ENCODE peak calls at places on chromosomes 7 and 10, in four cellular contexts. Z, S, W and G are unnamed samples.

GRCh38 chr10:132543916-132544743 is 6.5 kb downstream of the INPP5A start:
- DNase-seq in S (no peak), Z (no peak), W (no peak), G (no peak)

GRCh38 chr7:89001306-89001705 is 205.8 kb upstream of the TEX47 start:
- DNase-seq in S (no peak), Z (no peak), W (no peak), G (no peak)

GRCh38 chr10:99279626-99280111 is 44.0 kb upstream of the HPSE2 start:
- DNase-seq in Z (no peak), W (no peak), S (no peak), G (no peak)

GRCh38 chr10:133067152-133068090 is 20.3 kb upstream of the ADGRA1 start:
- DNase-seq in S (no peak), Z (no peak), W (no peak), G (no peak)

GRCh38 chr7:115218076-115218475 is 296.2 kb downstream of the MDFIC start:
- DNase-seq in Z (no peak), S (no peak), W (no peak), G (no peak)

GRCh38 chr7:141889323-141889722 is 26.9 kb upstream of the OR9A4 start:
- DNase-seq in W (no peak), S (no peak), Z (no peak), G (no peak)

GRCh38 chr10:57624856-57625592 is 642.7 kb downstream of the IPMK start:
- DNase-seq in S (no peak), Z (no peak), W (no peak), G (no peak)

GRCh38 chr10:123847686-123848432 is 43.7 kb downstream of the CPXM2 start:
- DNase-seq in S (no peak), Z (no peak), W (no peak), G (no peak)

GRCh38 chr10:114142018-114142417 is 32.0 kb downstream of the CCDC186 start:
- DNase-seq in W (no peak), Z (no peak), S (no peak), G (no peak)

GRCh38 chr7:2869981-2870380 is 25.9 kb upstream of the GNA12 start:
- DNase-seq in S (no peak), Z (no peak), W (no peak), G (no peak)
- H3K4me3 ChIP-seq in S (no peak overlapping the region), Z (no peak overlapping the region), W (no peak overlapping the region), G (peak overlapping the region; percentile 70)

DNA sequence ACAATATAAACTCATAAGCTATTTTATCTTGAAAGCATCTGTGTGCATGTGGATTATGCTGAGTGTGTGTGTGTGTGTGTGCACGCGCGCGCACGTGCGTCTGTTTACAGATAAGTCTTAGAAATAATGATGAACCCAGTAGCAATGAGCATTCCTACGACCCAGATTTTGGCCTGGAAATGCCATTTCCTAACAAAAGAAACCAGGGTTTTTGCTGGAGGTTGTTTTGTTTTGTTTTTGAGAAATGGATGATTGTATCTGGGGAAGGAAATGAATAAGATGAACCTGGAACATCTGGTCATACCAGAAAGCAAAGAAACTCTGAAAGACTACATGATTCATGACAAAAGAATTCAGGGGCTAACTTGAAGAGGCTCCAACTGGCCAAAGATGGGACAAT is 22.1 kb upstream of the LMOD2 start:
- DNase-seq in W (no peak), Z (peak; percentile 81), S (no peak), G (no peak)
- H3K4me3 ChIP-seq in W (no peak overlapping the region), Z (no peak overlapping the region), S (no peak overlapping the region), G (no peak overlapping the region)

GRCh38 chr10:93066544-93066913 is 5.9 kb downstream of the CYP26C1 start:
- DNase-seq in S (no peak), W (no peak), Z (no peak), G (no peak)

GRCh38 chr10:93068411-93069244 is 5.1 kb upstream of the CYP26A1 start:
- DNase-seq in W (no peak), Z (peak; percentile 50), S (no peak), G (no peak)

GRCh38 chr10:93065675-93066543 is 5.3 kb downstream of the CYP26C1 start:
- DNase-seq in W (no peak), S (no peak), Z (no peak), G (no peak)

GRCh38 chr10:93069245-93069561 is 4.5 kb upstream of the CYP26A1 start:
- DNase-seq in W (no peak), S (no peak), Z (no peak), G (no peak)

GRCh38 chr10:93067443-93068365 is 6.0 kb upstream of the CYP26A1 start:
- DNase-seq in W (no peak), S (no peak), Z (no peak), G (no peak)
- H3K4me3 ChIP-seq in W (no peak overlapping the region), S (no peak overlapping the region), Z (no peak overlapping the region), G (no peak overlapping the region)

DNA sequence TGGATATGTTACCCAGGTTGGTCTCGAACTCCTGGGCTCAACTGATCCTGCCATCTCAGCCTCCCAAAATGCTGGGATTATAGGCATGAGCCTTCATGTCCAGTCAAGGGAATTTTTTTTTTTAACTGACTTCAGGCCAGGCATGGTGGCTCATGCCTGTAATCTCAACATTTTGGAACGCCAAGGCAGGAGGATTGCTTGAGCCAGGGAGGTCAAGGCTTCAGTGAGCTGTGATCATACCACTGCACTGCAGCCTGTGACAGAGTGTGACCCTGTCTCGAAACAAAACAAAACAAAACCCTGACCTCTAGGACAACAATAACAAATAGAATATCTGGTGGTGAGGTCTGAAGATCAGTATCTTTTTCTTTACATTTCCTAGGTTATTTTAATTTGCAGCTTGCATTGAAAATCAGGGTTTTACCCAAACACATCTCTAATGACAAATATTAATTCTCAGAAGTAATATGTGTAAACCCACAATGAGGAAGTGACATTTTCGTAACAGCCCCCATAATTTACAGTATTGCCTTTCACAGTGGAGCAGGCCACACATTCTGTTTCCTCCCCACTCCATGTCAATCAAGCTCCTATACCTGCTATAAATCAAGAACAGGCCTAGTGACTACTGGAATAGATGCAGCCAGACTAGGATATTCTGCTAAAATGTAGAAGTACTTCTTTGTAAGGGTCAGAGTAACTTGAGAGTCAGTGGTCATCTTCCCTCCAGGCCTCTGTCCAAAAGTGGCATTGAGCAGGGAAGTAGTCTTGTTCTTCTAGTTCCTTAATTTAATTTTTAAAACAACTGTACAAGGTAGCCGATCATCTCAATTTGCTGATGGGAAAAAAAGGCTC is 43.3 kb upstream of the ECHDC3 start:
- DNase-seq in W (no peak), S (no peak), Z (no peak), G (no peak)
- H3K4me3 ChIP-seq in W (no peak overlapping the region), S (no peak overlapping the region), Z (no peak overlapping the region), G (no peak overlapping the region)

DNA sequence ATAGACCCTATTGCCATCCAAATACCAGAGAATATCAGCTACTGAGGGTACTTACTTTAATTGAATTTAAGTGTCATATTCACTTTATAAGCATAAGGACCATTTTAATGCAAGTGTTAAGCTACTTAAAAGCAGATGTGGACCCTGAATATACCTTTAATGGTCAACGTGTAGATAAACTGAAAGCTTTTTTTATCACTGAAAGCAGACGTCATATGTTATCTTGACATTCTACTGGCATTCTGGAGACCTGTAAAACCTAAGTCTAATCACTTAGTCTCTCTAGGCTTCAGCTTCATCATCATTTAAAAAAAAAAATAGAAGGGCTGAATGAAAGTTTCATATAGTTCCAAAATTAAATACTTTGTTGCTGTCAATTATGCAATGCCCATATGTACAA is 116.5 kb downstream of the ELAPOR2 start:
- DNase-seq in W (no peak), Z (no peak), S (no peak), G (no peak)
- H3K4me3 ChIP-seq in W (no peak overlapping the region), Z (no peak overlapping the region), S (no peak overlapping the region), G (no peak overlapping the region)

DNA sequence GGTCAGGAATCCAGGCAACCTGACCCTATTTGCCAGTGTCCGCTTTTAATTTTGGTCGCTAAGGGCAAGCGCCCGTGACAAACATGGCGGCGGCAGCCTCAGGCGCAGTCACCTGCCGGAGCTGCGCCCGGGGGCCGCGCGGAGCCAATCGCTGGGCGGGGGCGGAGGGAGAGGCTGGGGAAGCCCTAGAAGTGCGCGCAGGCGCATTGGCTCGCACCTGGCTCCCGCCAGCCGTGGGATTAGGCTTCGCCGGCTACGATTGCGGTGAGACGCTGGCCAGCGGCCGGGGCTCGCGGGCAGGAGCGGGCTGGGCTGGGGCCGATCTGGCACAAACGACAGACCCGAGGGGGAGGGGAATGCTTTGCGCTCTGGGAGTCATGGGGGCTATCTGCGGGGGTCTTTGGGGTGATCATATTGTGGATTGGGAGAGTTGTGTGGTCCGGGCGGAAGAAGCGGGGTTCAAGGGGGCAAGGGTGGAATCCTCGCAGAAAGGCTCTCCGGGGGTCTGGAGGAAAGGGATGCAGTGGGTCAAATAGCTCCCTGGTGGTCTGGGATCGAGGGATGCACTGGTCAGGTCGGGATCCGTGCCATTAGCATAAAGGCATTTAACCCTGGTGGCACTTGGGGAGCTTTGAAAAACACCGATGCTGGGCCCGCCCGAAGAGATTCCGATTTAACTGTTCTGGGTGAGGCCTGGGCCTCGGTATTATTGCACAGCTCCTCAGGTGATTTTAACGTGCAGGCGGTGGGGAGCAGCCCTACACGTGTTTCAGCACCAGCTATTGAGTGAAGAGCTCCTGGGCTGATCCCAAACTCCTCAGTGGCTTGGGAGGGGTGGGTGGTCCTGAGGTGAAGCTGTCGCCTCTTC is 10.1 kb upstream of the C10orf95 start:
- DNase-seq in W (peak; percentile 88), Z (peak; percentile 77), S (peak; percentile 31), G (peak; percentile 87)
- H3K4me3 ChIP-seq in W (peak overlapping the region; percentile 39), Z (peak overlapping the region; percentile 55), S (peak overlapping the region; percentile 58), G (peak overlapping the region; percentile 93)